ENCODE peak calls at places on chromosomes 1 and 21, in seven cellular contexts. One of them, this sample, is unnamed.

GRCh38 chr1:201499795-201500669 is 6.9 kb downstream of the CSRP1 start:
- DNase-seq in psoas muscle: no peak
- DNase-seq in lung: no peak
- DNase-seq in esophagus muscularis mucosa: no peak
- DNase-seq in Peyer's patch: no peak
- DNase-seq in cardiac muscle cell: peak
- DNase-seq in endodermal cell: no peak
- DNase-seq in this sample: no peak

GRCh38 chr1:17538428-17539130 is 919 bp upstream of the ARHGEF10L start:
- DNase-seq in endodermal cell: peak
- DNase-seq in psoas muscle: no peak
- DNase-seq in cardiac muscle cell: peak
- DNase-seq in lung: peak
- DNase-seq in esophagus muscularis mucosa: no peak
- DNase-seq in Peyer's patch: no peak
- DNase-seq in this sample: no peak

GRCh38 chr1:184958554-184959353 is 15.6 kb downstream of the NIBAN1 start:
- DNase-seq in lung: no peak
- DNase-seq in Peyer's patch: no peak
- DNase-seq in cardiac muscle cell: peak
- DNase-seq in psoas muscle: no peak
- DNase-seq in esophagus muscularis mucosa: no peak
- DNase-seq in endodermal cell: no peak
- DNase-seq in this sample: no peak

GRCh38 chr1:6052543-6053205 is 7.0 kb downstream of the KCNAB2 start:
- DNase-seq in cardiac muscle cell: peak
- DNase-seq in esophagus muscularis mucosa: no peak
- DNase-seq in psoas muscle: peak
- DNase-seq in lung: peak
- DNase-seq in endodermal cell: peak
- DNase-seq in Peyer's patch: peak
- DNase-seq in this sample: peak

GRCh38 chr1:154809436-154810413 is 60.4 kb downstream of the KCNN3 start:
- DNase-seq in lung: no peak
- DNase-seq in Peyer's patch: no peak
- DNase-seq in esophagus muscularis mucosa: no peak
- DNase-seq in psoas muscle: peak
- DNase-seq in endodermal cell: no peak
- DNase-seq in cardiac muscle cell: peak
- DNase-seq in this sample: no peak

GRCh38 chr1:56375184-56375837 is 204.1 kb downstream of the PLPP3 start:
- DNase-seq in Peyer's patch: no peak
- DNase-seq in esophagus muscularis mucosa: peak
- DNase-seq in cardiac muscle cell: no peak
- DNase-seq in endodermal cell: no peak
- DNase-seq in lung: no peak
- DNase-seq in psoas muscle: no peak
- DNase-seq in this sample: no peak

GRCh38 chr21:16976132-16976666 is 536.6 kb upstream of the CXADR start:
- DNase-seq in Peyer's patch: no peak
- DNase-seq in cardiac muscle cell: no peak
- DNase-seq in psoas muscle: no peak
- DNase-seq in endodermal cell: no peak
- DNase-seq in esophagus muscularis mucosa: no peak
- DNase-seq in lung: no peak
- DNase-seq in this sample: no peak

GRCh38 chr1:8878448-8879347 is at the start of gene ENO1:
- DNase-seq in Peyer's patch: peak
- DNase-seq in psoas muscle: peak
- DNase-seq in endodermal cell: peak
- DNase-seq in lung: peak
- DNase-seq in cardiac muscle cell: peak
- DNase-seq in esophagus muscularis mucosa: peak
- DNase-seq in this sample: peak

GRCh38 chr1:171251042-171251740 is 2.9 kb downstream of the FMO1 start:
- DNase-seq in Peyer's patch: peak
- DNase-seq in esophagus muscularis mucosa: no peak
- DNase-seq in cardiac muscle cell: peak
- DNase-seq in endodermal cell: peak
- DNase-seq in lung: no peak
- DNase-seq in psoas muscle: no peak
- DNase-seq in this sample: no peak

GRCh38 chr1:226405411-226405988 is 2.4 kb downstream of the PARP1 start:
- DNase-seq in lung: no peak
- DNase-seq in Peyer's patch: peak
- DNase-seq in cardiac muscle cell: no peak
- DNase-seq in psoas muscle: no peak
- DNase-seq in endodermal cell: peak
- DNase-seq in esophagus muscularis mucosa: no peak
- DNase-seq in this sample: no peak

GRCh38 chr1:217453816-217454215 is 177.1 kb downstream of the GPATCH2 start:
- DNase-seq in esophagus muscularis mucosa: no peak
- DNase-seq in Peyer's patch: no peak
- DNase-seq in lung: no peak
- DNase-seq in endodermal cell: no peak
- DNase-seq in psoas muscle: no peak
- DNase-seq in cardiac muscle cell: peak
- DNase-seq in this sample: no peak

GRCh38 chr21:14541840-14542495 is 4.1 kb downstream of the SAMSN1 start:
- DNase-seq in esophagus muscularis mucosa: no peak
- DNase-seq in endodermal cell: no peak
- DNase-seq in Peyer's patch: no peak
- DNase-seq in lung: no peak
- DNase-seq in cardiac muscle cell: peak
- DNase-seq in psoas muscle: no peak
- DNase-seq in this sample: no peak

GRCh38 chr1:91851130-91852010 is 34.6 kb downstream of the TGFBR3 start:
- DNase-seq in Peyer's patch: peak
- DNase-seq in psoas muscle: peak
- DNase-seq in esophagus muscularis mucosa: peak
- DNase-seq in lung: peak
- DNase-seq in cardiac muscle cell: peak
- DNase-seq in endodermal cell: no peak
- DNase-seq in this sample: peak

GRCh38 chr1:207031632-207032258 is 811 bp downstream of the C1orf116 start:
- DNase-seq in lung: no peak
- DNase-seq in esophagus muscularis mucosa: no peak
- DNase-seq in Peyer's patch: no peak
- DNase-seq in psoas muscle: no peak
- DNase-seq in endodermal cell: no peak
- DNase-seq in cardiac muscle cell: no peak
- DNase-seq in this sample: no peak

GRCh38 chr1:6358757-6359567 is 34.6 kb downstream of the ACOT7 start:
- DNase-seq in psoas muscle: no peak
- DNase-seq in endodermal cell: no peak
- DNase-seq in Peyer's patch: peak
- DNase-seq in esophagus muscularis mucosa: no peak
- DNase-seq in cardiac muscle cell: peak
- DNase-seq in lung: no peak
- DNase-seq in this sample: peak

GRCh38 chr1:240499012-240499411 is 112.9 kb downstream of the GREM2 start:
- DNase-seq in endodermal cell: no peak
- DNase-seq in esophagus muscularis mucosa: no peak
- DNase-seq in lung: no peak
- DNase-seq in Peyer's patch: no peak
- DNase-seq in psoas muscle: no peak
- DNase-seq in cardiac muscle cell: peak
- DNase-seq in this sample: no peak

GRCh38 chr1:202034683-202035462 is 24.5 kb downstream of the ELF3 start:
- DNase-seq in endodermal cell: peak
- DNase-seq in lung: peak
- DNase-seq in cardiac muscle cell: peak
- DNase-seq in esophagus muscularis mucosa: no peak
- DNase-seq in psoas muscle: peak
- DNase-seq in Peyer's patch: no peak
- DNase-seq in this sample: peak

GRCh38 chr1:20575544-20576056 is 13.3 kb upstream of the CDA start:
- DNase-seq in endodermal cell: no peak
- DNase-seq in lung: no peak
- DNase-seq in cardiac muscle cell: no peak
- DNase-seq in Peyer's patch: no peak
- DNase-seq in psoas muscle: no peak
- DNase-seq in esophagus muscularis mucosa: no peak
- DNase-seq in this sample: no peak

GRCh38 chr1:148263128-148263905 is 111.2 kb upstream of the NBPF11 start:
- DNase-seq in psoas muscle: peak
- DNase-seq in cardiac muscle cell: peak
- DNase-seq in esophagus muscularis mucosa: peak
- DNase-seq in Peyer's patch: peak
- DNase-seq in lung: peak
- DNase-seq in endodermal cell: peak
- DNase-seq in this sample: peak

GRCh38 chr1:6235302-6235680 is 473 bp downstream of the ICMT start:
- DNase-seq in Peyer's patch: peak
- DNase-seq in lung: no peak
- DNase-seq in esophagus muscularis mucosa: no peak
- DNase-seq in cardiac muscle cell: no peak
- DNase-seq in psoas muscle: no peak
- DNase-seq in endodermal cell: no peak
- DNase-seq in this sample: no peak

GRCh38 chr1:156115514-156116374 is 1.2 kb downstream of the LMNA start:
- DNase-seq in lung: peak
- DNase-seq in Peyer's patch: no peak
- DNase-seq in psoas muscle: peak
- DNase-seq in cardiac muscle cell: peak
- DNase-seq in endodermal cell: peak
- DNase-seq in esophagus muscularis mucosa: no peak
- DNase-seq in this sample: no peak

GRCh38 chr1:44905276-44905675 is 62.2 kb upstream of the PTCH2 start:
- DNase-seq in Peyer's patch: no peak
- DNase-seq in esophagus muscularis mucosa: no peak
- DNase-seq in endodermal cell: no peak
- DNase-seq in psoas muscle: no peak
- DNase-seq in cardiac muscle cell: peak
- DNase-seq in lung: no peak
- DNase-seq in this sample: no peak

GRCh38 chr1:31111290-31111951 is 45.9 kb upstream of the PUM1 start:
- DNase-seq in lung: peak
- DNase-seq in psoas muscle: peak
- DNase-seq in Peyer's patch: no peak
- DNase-seq in endodermal cell: peak
- DNase-seq in cardiac muscle cell: peak
- DNase-seq in esophagus muscularis mucosa: no peak
- DNase-seq in this sample: no peak

GRCh38 chr1:31108861-31109260 is 43.3 kb upstream of the PUM1 start:
- DNase-seq in endodermal cell: no peak
- DNase-seq in psoas muscle: no peak
- DNase-seq in Peyer's patch: no peak
- DNase-seq in cardiac muscle cell: peak
- DNase-seq in esophagus muscularis mucosa: no peak
- DNase-seq in lung: no peak
- DNase-seq in this sample: no peak

GRCh38 chr1:31116022-31116421 is 50.5 kb upstream of the PUM1 start:
- DNase-seq in endodermal cell: no peak
- DNase-seq in Peyer's patch: no peak
- DNase-seq in psoas muscle: no peak
- DNase-seq in cardiac muscle cell: no peak
- DNase-seq in lung: no peak
- DNase-seq in esophagus muscularis mucosa: no peak
- DNase-seq in this sample: no peak

GRCh38 chr1:31112223-31112622 is 46.7 kb upstream of the PUM1 start:
- DNase-seq in psoas muscle: no peak
- DNase-seq in esophagus muscularis mucosa: no peak
- DNase-seq in cardiac muscle cell: no peak
- DNase-seq in Peyer's patch: no peak
- DNase-seq in endodermal cell: no peak
- DNase-seq in lung: no peak
- DNase-seq in this sample: no peak

GRCh38 chr1:31110846-31111245 is 45.3 kb upstream of the PUM1 start:
- DNase-seq in cardiac muscle cell: no peak
- DNase-seq in esophagus muscularis mucosa: no peak
- DNase-seq in Peyer's patch: no peak
- DNase-seq in psoas muscle: no peak
- DNase-seq in lung: no peak
- DNase-seq in endodermal cell: no peak
- DNase-seq in this sample: no peak
- TF ChIP-seq CTCF in cardiac muscle cell: no peak
- TF ChIP-seq CTCF in esophagus muscularis mucosa: no peak
- TF ChIP-seq CTCF in Peyer's patch: no peak
- TF ChIP-seq CTCF in psoas muscle: no peak
- TF ChIP-seq CTCF in lung: no peak
- TF ChIP-seq CTCF in endodermal cell: no peak
- TF ChIP-seq CTCF in this sample: no peak

GRCh38 chr21:42233067-42233981 is 14.4 kb downstream of the ABCG1 start:
- DNase-seq in Peyer's patch: peak
- DNase-seq in cardiac muscle cell: peak
- DNase-seq in lung: peak
- DNase-seq in psoas muscle: peak
- DNase-seq in endodermal cell: peak
- DNase-seq in esophagus muscularis mucosa: peak
- DNase-seq in this sample: no peak
- H3K4me3 ChIP-seq in Peyer's patch: no peak
- H3K4me3 ChIP-seq in cardiac muscle cell: no peak
- H3K4me3 ChIP-seq in lung: no peak
- H3K4me3 ChIP-seq in psoas muscle: peak
- H3K4me3 ChIP-seq in endodermal cell: no peak
- H3K4me3 ChIP-seq in esophagus muscularis mucosa: peak
- H3K4me3 ChIP-seq in this sample: no peak

DNA sequence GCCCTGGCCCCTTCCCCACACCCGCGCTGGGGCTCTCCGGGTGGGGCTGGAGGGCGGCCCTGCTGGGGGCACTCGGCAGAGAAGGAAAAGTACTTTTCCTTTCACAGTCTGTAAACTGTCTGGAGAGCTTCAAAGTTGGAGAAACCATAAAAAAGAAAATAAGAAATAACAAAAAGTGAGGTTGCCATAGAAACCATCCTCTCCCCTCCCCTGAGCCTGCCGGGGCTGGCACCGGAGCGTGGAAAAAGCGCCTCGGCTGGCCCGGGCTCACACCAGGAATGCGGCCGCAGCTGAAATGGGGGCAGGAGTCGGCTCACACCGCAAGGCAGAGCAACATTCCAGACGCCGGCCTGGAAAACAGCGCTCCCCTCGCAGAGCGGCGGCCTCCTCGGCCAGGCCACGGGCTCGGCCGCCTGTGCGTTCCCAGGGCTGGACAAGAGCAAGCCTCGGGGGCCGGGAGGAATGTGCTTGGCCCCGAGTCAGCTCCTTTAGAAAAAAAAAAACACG is 69.2 kb downstream of the MORN1 start:
- DNase-seq in Peyer's patch: no peak
- DNase-seq in cardiac muscle cell: peak
- DNase-seq in endodermal cell: peak
- DNase-seq in lung: peak
- DNase-seq in psoas muscle: peak
- DNase-seq in esophagus muscularis mucosa: no peak
- DNase-seq in this sample: peak
- TF ChIP-seq CTCF in Peyer's patch: no peak
- TF ChIP-seq CTCF in cardiac muscle cell: peak
- TF ChIP-seq CTCF in endodermal cell: no peak
- TF ChIP-seq CTCF in lung: no peak
- TF ChIP-seq CTCF in psoas muscle: no peak
- TF ChIP-seq CTCF in esophagus muscularis mucosa: no peak
- TF ChIP-seq CTCF in this sample: no peak

GRCh38 chr1:228315484-228315944 is 91.1 kb downstream of the TRIM11 start:
- DNase-seq in esophagus muscularis mucosa: no peak
- DNase-seq in lung: no peak
- DNase-seq in cardiac muscle cell: no peak
- DNase-seq in Peyer's patch: no peak
- DNase-seq in psoas muscle: no peak
- DNase-seq in endodermal cell: no peak
- DNase-seq in this sample: no peak
- H3K4me3 ChIP-seq in esophagus muscularis mucosa: no peak
- H3K4me3 ChIP-seq in lung: no peak
- H3K4me3 ChIP-seq in cardiac muscle cell: no peak
- H3K4me3 ChIP-seq in Peyer's patch: no peak
- H3K4me3 ChIP-seq in psoas muscle: no peak
- H3K4me3 ChIP-seq in endodermal cell: no peak
- H3K4me3 ChIP-seq in this sample: no peak

This sample was measured in retinal pigment epithelial cell.